ENCODE peak calls at places on chromosomes 12 and 14, in five cellular contexts. K is HepG2, A is suprapubic skin, J is SK-N-SH, X is stomach. E is an unnamed sample.

GRCh38 chr14:28057286-28058011 is 709.1 kb upstream of the FOXG1 start:
- DNase-seq in K (no peak), A (no peak), J (no peak), X (no peak), E (no peak)

GRCh38 chr12:44876554-44877275 is 600 bp upstream of the NELL2 start:
- DNase-seq in K (no peak), A (no peak), J (peak), X (no peak), E (no peak)

GRCh38 chr12:2528001-2528400 is 266.8 kb upstream of the FKBP4 start:
- DNase-seq in K (no peak), A (no peak), J (no peak), X (no peak), E (no peak)

GRCh38 chr12:66629138-66629880 is 49.6 kb downstream of the GRIP1 start:
- DNase-seq in K (peak), A (no peak), J (no peak), X (no peak), E (no peak)

GRCh38 chr14:74571441-74571841 is 40.6 kb downstream of the LTBP2 start:
- DNase-seq in K (no peak), A (no peak), J (no peak), X (no peak), E (no peak)

GRCh38 chr14:103522649-103523582 is at the start of gene CKB:
- DNase-seq in K (no peak), A (no peak), J (peak), X (peak), E (peak)

GRCh38 chr12:45732250-45732649 is 2.7 kb downstream of the ARID2 start:
- DNase-seq in K (no peak), A (no peak), J (no peak), X (no peak), E (no peak)

GRCh38 chr14:61226015-61226654 is 55.0 kb downstream of the TMEM30B start:
- DNase-seq in K (no peak), A (no peak), J (no peak), X (no peak), E (no peak)

GRCh38 chr14:77691259-77691658 is 16.6 kb downstream of the ALKBH1 start:
- DNase-seq in K (no peak), A (no peak), J (no peak), X (peak), E (no peak)

GRCh38 chr12:96208346-96208745 is 14.2 kb downstream of the ELK3 start:
- DNase-seq in K (no peak), A (no peak), J (no peak), X (no peak), E (no peak)

GRCh38 chr14:77763978-77764377 is 3.0 kb upstream of the SNW1 start:
- DNase-seq in K (no peak), A (no peak), J (no peak), X (no peak), E (no peak)

GRCh38 chr14:90114554-90114953 is 52.8 kb downstream of the KCNK13 start:
- DNase-seq in K (peak), A (no peak), J (peak), X (no peak), E (no peak)

GRCh38 chr12:40226652-40227051 is 1.9 kb downstream of the LRRK2 start:
- DNase-seq in K (no peak), A (peak), J (no peak), X (no peak), E (peak)

GRCh38 chr12:92465786-92466185 is 237.0 kb upstream of the PLEKHG7 start:
- DNase-seq in K (no peak), A (no peak), J (no peak), X (no peak), E (no peak)

GRCh38 chr14:102417118-102417517 is 54.4 kb downstream of the TECPR2 start:
- DNase-seq in K (no peak), A (no peak), J (no peak), X (no peak), E (no peak)

GRCh38 chr12:109759076-109759420 is 45.4 kb downstream of the FAM222A start:
- DNase-seq in K (no peak), A (no peak), J (peak), X (peak), E (peak)

GRCh38 chr14:100019156-100019882 is 45.9 kb upstream of the EVL start:
- DNase-seq in K (peak), A (no peak), J (peak), X (no peak), E (no peak)

GRCh38 chr12:96308881-96309280 is 91.4 kb downstream of the CDK17 start:
- DNase-seq in K (no peak), A (no peak), J (no peak), X (no peak), E (no peak)

GRCh38 chr14:104603623-104604401 is 760 bp downstream of the TMEM179 start:
- DNase-seq in K (no peak), A (peak), J (peak), X (no peak), E (no peak)

GRCh38 chr14:100826371-100827139 is 637 bp downstream of the MEG3 start:
- DNase-seq in K (no peak), A (no peak), J (no peak), X (no peak), E (no peak)

GRCh38 chr14:39492267-39492666 is 60.0 kb upstream of the FBXO33 start:
- DNase-seq in K (no peak), A (no peak), J (no peak), X (no peak), E (no peak)

GRCh38 chr14:70186826-70187483 is 1.8 kb downstream of the SLC8A3 start:
- DNase-seq in K (no peak), A (no peak), J (peak), X (no peak), E (peak)

GRCh38 chr12:77325505-77325904 is 260.1 kb upstream of the E2F7 start:
- DNase-seq in K (no peak), A (no peak), J (peak), X (no peak), E (no peak)

GRCh38 chr14:95157987-95158712 is 821 bp upstream of the DICER1 start:
- DNase-seq in K (peak), A (no peak), J (no peak), X (no peak), E (no peak)

GRCh38 chr12:93573552-93574223 is 1.2 kb downstream of the SOCS2 start:
- DNase-seq in K (no peak), A (peak), J (no peak), X (no peak), E (peak)

GRCh38 chr14:99230271-99231141 is 41.5 kb downstream of the BCL11B start:
- DNase-seq in K (no peak), A (no peak), J (no peak), X (no peak), E (peak)

GRCh38 chr12:43789941-43790340 is 16.2 kb downstream of the TWF1 start:
- DNase-seq in K (no peak), A (no peak), J (peak), X (no peak), E (no peak)

GRCh38 chr14:64541971-64542838 is 1.7 kb downstream of the HSPA2 start:
- DNase-seq in K (no peak), A (no peak), J (no peak), X (no peak), E (no peak)

GRCh38 chr14:59679872-59680271 is 103.3 kb upstream of the CCDC175 start:
- DNase-seq in K (no peak), A (no peak), J (no peak), X (no peak), E (no peak)

GRCh38 chr14:52473557-52473956 is 78.7 kb downstream of the TXNDC16 start:
- DNase-seq in K (peak), A (no peak), J (peak), X (no peak), E (no peak)

GRCh38 chr14:59213368-59214315 is 25.2 kb downstream of the DAAM1 start:
- DNase-seq in K (peak), A (no peak), J (no peak), X (no peak), E (no peak)

GRCh38 chr12:15155271-15155670 is 65.9 kb downstream of the RERG start:
- DNase-seq in K (no peak), A (no peak), J (no peak), X (peak), E (no peak)

GRCh38 chr12:76348079-76348901 is at the start of gene BBS10:
- DNase-seq in K (peak), A (peak), J (peak), X (peak), E (peak)

GRCh38 chr12:64181504-64182291 is 40.4 kb downstream of the KICS2 start:
- DNase-seq in K (peak), A (no peak), J (peak), X (peak), E (peak)

GRCh38 chr12:131721548-131721947 is 10.7 kb downstream of the SFSWAP start:
- DNase-seq in K (no peak), A (no peak), J (no peak), X (no peak), E (no peak)

GRCh38 chr12:80988986-80989385 is 51.3 kb upstream of the LIN7A start:
- DNase-seq in K (no peak), A (no peak), J (no peak), X (peak), E (peak)

GRCh38 chr12:98229539-98229921 is 285.9 kb upstream of the TMPO start:
- DNase-seq in K (no peak), A (no peak), J (no peak), X (no peak), E (no peak)

GRCh38 chr12:8662592-8662991 is at the start of gene MFAP5:
- DNase-seq in K (no peak), A (no peak), J (no peak), X (no peak), E (no peak)

GRCh38 chr14:67187210-67187609 is 2.0 kb upstream of the GARIN2 start:
- DNase-seq in K (peak), A (no peak), J (no peak), X (no peak), E (no peak)
- TF ChIP-seq POLR2AphosphoS5 in K (no peak), A (no peak), J (peak), X (peak), E (no peak)

DNA sequence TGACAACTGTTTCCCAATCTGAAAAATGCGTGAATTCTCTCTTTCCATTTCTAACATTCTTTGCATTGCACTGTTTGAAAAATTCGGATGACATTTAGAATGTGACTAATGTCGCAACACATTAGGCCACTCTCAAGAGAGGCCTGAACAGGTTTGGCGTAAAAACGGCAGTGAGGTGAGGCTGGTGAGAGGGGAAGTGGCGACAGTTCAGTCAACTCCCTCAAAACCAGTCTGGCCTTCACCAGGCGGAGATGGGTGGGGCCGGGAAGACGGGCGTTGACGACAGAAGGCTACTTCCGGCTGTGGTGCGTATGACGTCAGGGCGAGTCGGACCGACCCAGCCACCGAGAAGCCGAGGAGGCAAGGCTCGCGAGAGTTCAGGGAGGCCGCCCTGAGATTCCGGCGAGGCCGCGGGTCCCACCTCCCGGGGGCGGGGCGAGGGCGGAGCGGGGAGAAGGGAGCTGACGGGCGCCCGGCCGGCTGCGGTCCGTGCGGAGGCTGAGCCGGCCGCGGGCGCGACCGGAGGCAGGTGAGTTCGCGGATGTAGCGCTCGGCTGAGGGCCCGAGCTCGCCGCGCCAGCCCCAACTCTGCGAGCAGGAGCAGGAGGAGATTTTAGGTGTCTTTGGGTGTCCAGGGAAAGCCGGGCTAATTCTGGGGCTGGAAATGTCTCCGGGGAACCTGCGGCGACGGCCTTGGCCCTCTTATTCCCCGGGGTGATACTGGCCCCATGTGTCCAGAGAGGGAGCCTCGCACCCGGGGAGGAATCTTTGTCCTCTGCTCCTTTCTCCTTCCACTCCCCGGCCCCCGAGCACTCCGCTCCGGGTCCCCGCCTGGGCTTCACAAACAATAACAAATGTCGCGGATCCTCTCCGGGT is at the start of gene STK38L:
- DNase-seq in K (peak), A (peak), J (peak), X (peak), E (peak)
- TF ChIP-seq EP300 in K (no peak), A (no peak), J (no peak), X (no peak), E (no peak)

GRCh38 chr12:25764409-25764808 is 194.1 kb upstream of the RASSF8 start:
- DNase-seq in K (no peak), A (no peak), J (no peak), X (no peak), E (no peak)
- TF ChIP-seq POLR2AphosphoS5 in K (no peak), A (no peak), J (no peak), X (no peak), E (no peak)

DNA sequence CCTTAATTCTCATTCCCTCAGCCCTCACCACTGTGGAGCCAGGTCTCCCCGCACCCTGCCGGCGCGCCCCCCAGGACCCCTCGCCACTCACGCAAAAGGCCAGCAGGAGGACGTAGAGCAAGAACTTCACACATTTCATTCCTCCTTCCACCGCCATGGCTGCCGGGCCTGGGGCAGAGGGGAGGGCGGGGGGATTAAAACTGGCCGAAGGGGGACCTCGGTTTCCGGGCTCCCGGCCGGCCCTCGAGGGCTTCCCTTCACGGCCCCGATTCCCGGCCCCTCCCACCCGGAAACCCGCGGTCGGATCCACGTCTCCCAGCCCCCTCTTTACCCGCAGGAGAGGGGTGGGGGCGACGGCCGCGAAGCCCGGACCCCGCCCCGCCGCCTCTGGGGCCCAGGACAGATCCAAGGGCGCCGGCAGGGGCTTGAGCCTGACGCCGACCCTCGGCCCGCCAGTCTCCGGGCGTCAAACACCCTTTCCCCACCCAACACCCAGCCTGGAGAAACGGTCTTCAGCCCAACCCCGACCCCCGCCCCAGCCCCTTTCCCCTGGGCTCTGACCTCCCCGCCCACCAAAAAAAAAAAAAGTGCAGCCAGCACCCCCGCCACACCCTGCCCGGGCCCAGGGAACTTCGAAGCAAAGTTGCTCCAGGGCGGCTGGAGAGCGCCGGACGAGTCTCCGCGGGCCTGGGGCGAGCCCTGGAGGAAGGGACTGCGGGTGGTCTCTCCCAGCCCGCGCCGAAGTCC is 451 bp downstream of the CD63 start:
- DNase-seq in K (no peak), A (peak), J (peak), X (peak), E (peak)
- TF ChIP-seq EP300 in K (no peak), A (no peak), J (no peak), X (no peak), E (no peak)

GRCh38 chr14:45003924-45004323 is 41.9 kb downstream of the TOGARAM1 start:
- DNase-seq in K (no peak), A (no peak), J (no peak), X (no peak), E (no peak)
- TF ChIP-seq POLR2AphosphoS5 in K (no peak), A (no peak), J (no peak), X (no peak), E (no peak)

GRCh38 chr14:71363961-71364360 is 456.7 kb downstream of the PCNX1 start:
- DNase-seq in K (no peak), A (no peak), J (no peak), X (no peak), E (no peak)
- TF ChIP-seq EP300 in K (no peak), A (no peak), J (no peak), X (no peak), E (no peak)

GRCh38 chr12:62601765-62602444 is 135.3 kb downstream of the MON2 start:
- DNase-seq in K (peak), A (no peak), J (no peak), X (no peak), E (no peak)

GRCh38 chr12:62604373-62604772 is 137.7 kb downstream of the MON2 start:
- DNase-seq in K (no peak), A (no peak), J (no peak), X (no peak), E (no peak)

GRCh38 chr12:62603061-62603810 is 136.6 kb downstream of the MON2 start:
- DNase-seq in K (peak), A (peak), J (peak), X (peak), E (peak)

GRCh38 chr12:62603811-62604098 is 137.1 kb downstream of the MON2 start:
- DNase-seq in K (no peak), A (no peak), J (no peak), X (no peak), E (no peak)

GRCh38 chr12:62602445-62603060 is 135.9 kb downstream of the MON2 start:
- DNase-seq in K (peak), A (peak), J (peak), X (peak), E (peak)
- TF ChIP-seq POLR2AphosphoS5 in K (peak), A (peak), J (peak), X (peak), E (peak)

GRCh38 chr12:29242921-29243431 is 93.9 kb downstream of the FAR2 start:
- DNase-seq in K (no peak), A (no peak), J (peak), X (no peak), E (no peak)
- TF ChIP-seq EP300 in K (no peak), A (no peak), J (peak), X (no peak), E (no peak)

GRCh38 chr12:51922762-51923505 is 15.6 kb downstream of the ACVRL1 start:
- DNase-seq in K (no peak), A (no peak), J (no peak), X (peak), E (peak)
- TF ChIP-seq POLR2AphosphoS5 in K (no peak), A (peak), J (no peak), X (peak), E (peak)

DNA sequence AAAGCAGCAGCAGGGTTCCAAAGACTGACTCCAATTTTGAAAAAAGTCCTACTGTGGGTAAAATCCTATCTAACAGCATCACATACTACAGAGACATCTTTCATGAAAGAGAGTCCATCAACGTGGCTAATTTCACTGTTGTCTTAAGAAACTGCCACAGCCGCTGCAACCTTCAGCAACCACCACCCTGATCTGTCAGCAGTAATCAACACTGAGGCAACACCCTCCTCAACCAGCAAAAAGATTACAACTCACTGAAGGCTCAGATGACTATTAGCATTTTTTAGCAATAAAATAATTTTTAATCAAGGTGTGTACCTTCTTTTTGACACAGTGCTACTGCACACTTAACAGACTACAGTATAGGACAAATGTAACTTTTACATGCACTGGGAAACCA is 6.6 kb downstream of the CAPRIN2 start:
- DNase-seq in K (no peak), A (no peak), J (no peak), X (no peak), E (no peak)
- TF ChIP-seq EP300 in K (no peak), A (no peak), J (no peak), X (no peak), E (no peak)

E was measured in transverse colon.